ENCODE peak calls at places on chromosome 9, in eight cellular contexts. Y is NCI-H526 treated with DMSO at 0.1 percent for 48 hours; G is M059J; S is CD8-positive, alpha-beta memory T cell; J is anterior cingulate cortex; T is lower leg skin; K is mesothelial cell of epicardium; P is GM06990. Z is an unnamed sample.

GRCh38 chr9:16213781-16214515 is 656.5 kb downstream of the BNC2 start:
- DNase-seq in Y (no peak), G (peak; percentile 89), S (no peak), J (no peak), T (peak; percentile 52), K (no peak), P (no peak), Z (no peak)

GRCh38 chr9:121700831-121701419 is 49.5 kb downstream of the DAB2IP start:
- DNase-seq in Y (no peak), G (no peak), S (no peak), J (peak; percentile 16), T (no peak), K (no peak), P (no peak), Z (no peak)

GRCh38 chr9:99185904-99186303 is 35.8 kb downstream of the ALG2 start:
- DNase-seq in Y (no peak), G (no peak), S (no peak), J (no peak), T (no peak), K (no peak), P (no peak), Z (no peak)

GRCh38 chr9:76896035-76896434 is 9.9 kb downstream of the PRUNE2 start:
- DNase-seq in Y (no peak), G (no peak), S (no peak), J (no peak), T (no peak), K (no peak), P (no peak), Z (no peak)

GRCh38 chr9:94804316-94804715 is 77.8 kb downstream of the AOPEP start:
- DNase-seq in Y (no peak), G (no peak), S (no peak), J (no peak), T (no peak), K (no peak), P (no peak), Z (no peak)

GRCh38 chr9:27519466-27520465 is 4.3 kb upstream of the IFNK start:
- DNase-seq in Y (no peak), G (peak; percentile 66), S (no peak), J (no peak), T (no peak), K (no peak), P (no peak), Z (no peak)

GRCh38 chr9:89433826-89434225 is 64.1 kb downstream of the SEMA4D start:
- DNase-seq in Y (no peak), G (peak; percentile 89), S (no peak), J (no peak), T (no peak), K (no peak), P (no peak), Z (no peak)

GRCh38 chr9:126927419-126927818 is 12.8 kb downstream of the RALGPS1 start:
- DNase-seq in Y (peak; percentile 69), G (no peak), S (no peak), J (no peak), T (no peak), K (no peak), P (no peak), Z (no peak)

GRCh38 chr9:131302244-131303075 is 12.9 kb downstream of the PLPP7 start:
- DNase-seq in Y (no peak), G (no peak), S (no peak), J (no peak), T (no peak), K (no peak), P (no peak), Z (no peak)

Z was measured in AML-193.